ENCODE peak calls at places on chromosomes 5 and 9, in seven cellular contexts. One of them, this sample, is unnamed.

GRCh38 chr9:121674952-121675351 is 23.5 kb downstream of the DAB2IP start:
- DNase-seq in neuronal stem cell: no peak
- DNase-seq in mesendoderm: peak; percentile 91
- DNase-seq in H9: peak; percentile 59
- DNase-seq in mesenchymal stem cell: peak; percentile 48
- DNase-seq in trophoblast cell: peak; percentile 96
- DNase-seq in H1: no peak
- DNase-seq in this sample: peak; percentile 74

GRCh38 chr9:19026375-19026774 is 6.6 kb downstream of the SAXO1 start:
- DNase-seq in neuronal stem cell: no peak
- DNase-seq in mesendoderm: no peak
- DNase-seq in H9: no peak
- DNase-seq in mesenchymal stem cell: no peak
- DNase-seq in trophoblast cell: no peak
- DNase-seq in H1: no peak
- DNase-seq in this sample: no peak

GRCh38 chr5:162886717-162887116 is 550.7 kb upstream of the CCNG1 start:
- DNase-seq in neuronal stem cell: no peak
- DNase-seq in mesendoderm: peak; percentile 2
- DNase-seq in H9: no peak
- DNase-seq in mesenchymal stem cell: no peak
- DNase-seq in trophoblast cell: no peak
- DNase-seq in H1: no peak
- DNase-seq in this sample: no peak

GRCh38 chr9:35277171-35277520 is 115.3 kb downstream of the UNC13B start:
- DNase-seq in neuronal stem cell: no peak
- DNase-seq in mesendoderm: no peak
- DNase-seq in H9: no peak
- DNase-seq in mesenchymal stem cell: no peak
- DNase-seq in trophoblast cell: no peak
- DNase-seq in H1: no peak
- DNase-seq in this sample: no peak

GRCh38 chr5:111478266-111478665 is 34.1 kb downstream of the STARD4 start:
- DNase-seq in neuronal stem cell: no peak
- DNase-seq in mesendoderm: no peak
- DNase-seq in H9: no peak
- DNase-seq in mesenchymal stem cell: no peak
- DNase-seq in trophoblast cell: no peak
- DNase-seq in H1: no peak
- DNase-seq in this sample: no peak

GRCh38 chr9:85569988-85570387 is 171.8 kb downstream of the AGTPBP1 start:
- DNase-seq in neuronal stem cell: no peak
- DNase-seq in mesendoderm: no peak
- DNase-seq in H9: no peak
- DNase-seq in mesenchymal stem cell: peak; percentile 68
- DNase-seq in trophoblast cell: no peak
- DNase-seq in H1: no peak
- DNase-seq in this sample: peak; percentile 63

GRCh38 chr5:74903165-74903787 is 37.1 kb upstream of the FAM169A start:
- DNase-seq in neuronal stem cell: no peak
- DNase-seq in mesendoderm: peak; percentile 91
- DNase-seq in H9: peak; percentile 92
- DNase-seq in mesenchymal stem cell: no peak
- DNase-seq in trophoblast cell: peak; percentile 63
- DNase-seq in H1: peak; percentile 71
- DNase-seq in this sample: no peak

GRCh38 chr9:2285411-2285810 is 270.3 kb downstream of the SMARCA2 start:
- DNase-seq in neuronal stem cell: no peak
- DNase-seq in mesendoderm: no peak
- DNase-seq in H9: no peak
- DNase-seq in mesenchymal stem cell: no peak
- DNase-seq in trophoblast cell: no peak
- DNase-seq in H1: no peak
- DNase-seq in this sample: no peak

GRCh38 chr9:22683393-22684075 is 236.9 kb downstream of the DMRTA1 start:
- DNase-seq in neuronal stem cell: no peak
- DNase-seq in mesendoderm: peak; percentile 71
- DNase-seq in H9: no peak
- DNase-seq in mesenchymal stem cell: peak; percentile 84
- DNase-seq in trophoblast cell: no peak
- DNase-seq in H1: no peak
- DNase-seq in this sample: peak; percentile 88

GRCh38 chr9:99478469-99479027 is 256.5 kb downstream of the SEC61B start:
- DNase-seq in neuronal stem cell: no peak
- DNase-seq in mesendoderm: no peak
- DNase-seq in H9: no peak
- DNase-seq in mesenchymal stem cell: no peak
- DNase-seq in trophoblast cell: no peak
- DNase-seq in H1: no peak
- DNase-seq in this sample: no peak

GRCh38 chr5:174794941-174795672 is 70.7 kb downstream of the MSX2 start:
- DNase-seq in neuronal stem cell: no peak
- DNase-seq in mesendoderm: peak; percentile 83
- DNase-seq in H9: peak; percentile 41
- DNase-seq in mesenchymal stem cell: no peak
- DNase-seq in trophoblast cell: no peak
- DNase-seq in H1: peak; percentile 10
- DNase-seq in this sample: no peak

GRCh38 chr9:100354121-100354800 is 1.5 kb upstream of the TEX10 start:
- DNase-seq in neuronal stem cell: no peak
- DNase-seq in mesendoderm: peak; percentile 30
- DNase-seq in H9: no peak
- DNase-seq in mesenchymal stem cell: no peak
- DNase-seq in trophoblast cell: no peak
- DNase-seq in H1: no peak
- DNase-seq in this sample: no peak

GRCh38 chr5:136195971-136196577 is 3.1 kb upstream of the SMIM32 start:
- DNase-seq in neuronal stem cell: no peak
- DNase-seq in mesendoderm: no peak
- DNase-seq in H9: no peak
- DNase-seq in mesenchymal stem cell: no peak
- DNase-seq in trophoblast cell: no peak
- DNase-seq in H1: no peak
- DNase-seq in this sample: no peak

GRCh38 chr5:52837068-52837467 is 49.4 kb downstream of the ITGA1 start:
- DNase-seq in neuronal stem cell: peak; percentile 15
- DNase-seq in mesendoderm: no peak
- DNase-seq in H9: no peak
- DNase-seq in mesenchymal stem cell: peak; percentile 73
- DNase-seq in trophoblast cell: no peak
- DNase-seq in H1: no peak
- DNase-seq in this sample: peak; percentile 73

GRCh38 chr5:143435207-143435657 is 31.7 kb upstream of the NR3C1 start:
- DNase-seq in neuronal stem cell: no peak
- DNase-seq in mesendoderm: peak; percentile 14
- DNase-seq in H9: no peak
- DNase-seq in mesenchymal stem cell: peak; percentile 38
- DNase-seq in trophoblast cell: peak; percentile 28
- DNase-seq in H1: no peak
- DNase-seq in this sample: peak; percentile 30

GRCh38 chr5:41747708-41748107 is 122.5 kb downstream of the OXCT1 start:
- DNase-seq in neuronal stem cell: no peak
- DNase-seq in mesendoderm: no peak
- DNase-seq in H9: no peak
- DNase-seq in mesenchymal stem cell: peak; percentile 12
- DNase-seq in trophoblast cell: no peak
- DNase-seq in H1: no peak
- DNase-seq in this sample: no peak

GRCh38 chr5:154474957-154475334 is 3.1 kb downstream of the HAND1 start:
- DNase-seq in neuronal stem cell: no peak
- DNase-seq in mesendoderm: peak; percentile 14
- DNase-seq in H9: no peak
- DNase-seq in mesenchymal stem cell: no peak
- DNase-seq in trophoblast cell: no peak
- DNase-seq in H1: no peak
- DNase-seq in this sample: no peak

GRCh38 chr9:126489604-126490593 is 123.8 kb upstream of the LMX1B start:
- DNase-seq in neuronal stem cell: no peak
- DNase-seq in mesendoderm: no peak
- DNase-seq in H9: no peak
- DNase-seq in mesenchymal stem cell: no peak
- DNase-seq in trophoblast cell: peak; percentile 48
- DNase-seq in H1: no peak
- DNase-seq in this sample: no peak

GRCh38 chr5:134506054-134507039 is 19.1 kb upstream of the JADE2 start:
- DNase-seq in neuronal stem cell: no peak
- DNase-seq in mesendoderm: peak; percentile 99
- DNase-seq in H9: peak; percentile 92
- DNase-seq in mesenchymal stem cell: peak; percentile 54
- DNase-seq in trophoblast cell: peak; percentile 84
- DNase-seq in H1: no peak
- DNase-seq in this sample: no peak

GRCh38 chr5:164013077-164013670 is 507.8 kb downstream of the MAT2B start:
- DNase-seq in neuronal stem cell: peak; percentile 78
- DNase-seq in mesendoderm: peak; percentile 79
- DNase-seq in H9: peak; percentile 43
- DNase-seq in mesenchymal stem cell: peak; percentile 77
- DNase-seq in trophoblast cell: peak; percentile 73
- DNase-seq in H1: peak; percentile 41
- DNase-seq in this sample: peak; percentile 86

GRCh38 chr5:107248065-107248695 is 422.6 kb downstream of the EFNA5 start:
- DNase-seq in neuronal stem cell: peak; percentile 48
- DNase-seq in mesendoderm: peak; percentile 60
- DNase-seq in H9: peak; percentile 66
- DNase-seq in mesenchymal stem cell: peak; percentile 24
- DNase-seq in trophoblast cell: peak; percentile 61
- DNase-seq in H1: peak; percentile 34
- DNase-seq in this sample: peak; percentile 29

GRCh38 chr9:96047741-96048115 is 172.2 kb downstream of the ERCC6L2 start:
- DNase-seq in neuronal stem cell: no peak
- DNase-seq in mesendoderm: no peak
- DNase-seq in H9: no peak
- DNase-seq in mesenchymal stem cell: no peak
- DNase-seq in trophoblast cell: no peak
- DNase-seq in H1: no peak
- DNase-seq in this sample: no peak

GRCh38 chr9:5500441-5501235 is 9.7 kb upstream of the PDCD1LG2 start:
- DNase-seq in neuronal stem cell: no peak
- DNase-seq in mesendoderm: no peak
- DNase-seq in H9: no peak
- DNase-seq in mesenchymal stem cell: peak; percentile 62
- DNase-seq in trophoblast cell: no peak
- DNase-seq in H1: no peak
- DNase-seq in this sample: peak; percentile 21

GRCh38 chr5:132083065-132083678 is 9.6 kb downstream of the CSF2 start:
- DNase-seq in neuronal stem cell: no peak
- DNase-seq in mesendoderm: no peak
- DNase-seq in H9: no peak
- DNase-seq in mesenchymal stem cell: no peak
- DNase-seq in trophoblast cell: no peak
- DNase-seq in H1: no peak
- DNase-seq in this sample: no peak

GRCh38 chr5:35698057-35698808 is 80.6 kb downstream of the SPEF2 start:
- DNase-seq in neuronal stem cell: no peak
- DNase-seq in mesendoderm: no peak
- DNase-seq in H9: no peak
- DNase-seq in mesenchymal stem cell: no peak
- DNase-seq in trophoblast cell: no peak
- DNase-seq in H1: no peak
- DNase-seq in this sample: no peak

DNA sequence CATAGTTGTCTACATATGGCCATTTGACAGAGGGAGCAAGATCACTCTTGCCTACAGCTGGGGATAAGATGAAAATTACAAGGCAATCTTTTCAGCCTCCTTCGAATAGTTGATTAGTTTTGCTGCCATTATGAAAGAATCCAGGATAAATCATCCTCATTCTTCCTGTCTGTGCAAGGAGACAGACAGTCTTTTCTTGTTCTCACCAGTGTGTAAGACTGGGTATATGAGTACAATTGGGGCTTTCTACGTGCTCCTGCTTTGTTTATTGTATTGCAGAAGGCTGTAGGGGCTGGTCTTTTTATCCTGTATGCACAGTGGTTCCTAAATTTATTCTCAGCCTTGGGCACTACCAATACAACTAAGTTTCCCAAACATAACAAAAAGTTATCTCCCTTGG is 76.8 kb downstream of the SPEF2 start:
- DNase-seq in neuronal stem cell: no peak
- DNase-seq in mesendoderm: no peak
- DNase-seq in H9: no peak
- DNase-seq in mesenchymal stem cell: no peak
- DNase-seq in trophoblast cell: no peak
- DNase-seq in H1: no peak
- DNase-seq in this sample: no peak
- H2BK120ac ChIP-seq in neuronal stem cell: no peak overlapping the region
- H2BK120ac ChIP-seq in mesendoderm: no peak overlapping the region
- H2BK120ac ChIP-seq in H9: no peak overlapping the region
- H2BK120ac ChIP-seq in mesenchymal stem cell: no peak overlapping the region
- H2BK120ac ChIP-seq in trophoblast cell: no peak overlapping the region
- H2BK120ac ChIP-seq in H1: no peak overlapping the region
- H2BK120ac ChIP-seq in this sample: no peak overlapping the region

DNA sequence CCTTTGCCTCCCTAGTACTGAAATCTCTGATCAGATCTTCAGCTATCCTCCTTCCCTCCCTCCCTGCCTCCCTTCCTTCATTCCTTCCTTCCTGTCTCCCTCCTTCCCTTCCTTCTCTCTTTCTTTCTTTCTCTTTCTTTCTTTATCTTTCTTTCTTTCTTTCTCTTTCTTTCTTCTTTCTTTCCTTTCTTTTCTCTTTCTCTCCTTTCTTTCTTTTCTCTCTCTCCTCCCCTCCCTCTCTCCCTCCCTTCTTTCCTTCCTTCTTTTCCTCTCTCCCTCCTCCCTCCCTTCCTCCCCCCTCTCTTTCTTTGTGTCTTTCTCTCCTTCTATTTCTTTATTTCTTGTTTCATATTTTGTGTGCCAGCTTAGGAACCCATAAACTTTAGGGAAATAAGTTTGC is 23.9 kb upstream of the ANKRD55 start:
- DNase-seq in neuronal stem cell: no peak
- DNase-seq in mesendoderm: no peak
- DNase-seq in H9: no peak
- DNase-seq in mesenchymal stem cell: no peak
- DNase-seq in trophoblast cell: no peak
- DNase-seq in H1: no peak
- DNase-seq in this sample: no peak
- H3K4ac ChIP-seq in neuronal stem cell: no peak overlapping the region
- H3K4ac ChIP-seq in mesendoderm: no peak overlapping the region
- H3K4ac ChIP-seq in H9: no peak overlapping the region
- H3K4ac ChIP-seq in mesenchymal stem cell: no peak overlapping the region
- H3K4ac ChIP-seq in trophoblast cell: no peak overlapping the region
- H3K4ac ChIP-seq in H1: no peak overlapping the region
- H3K4ac ChIP-seq in this sample: peak overlapping the region; percentile 11

DNA sequence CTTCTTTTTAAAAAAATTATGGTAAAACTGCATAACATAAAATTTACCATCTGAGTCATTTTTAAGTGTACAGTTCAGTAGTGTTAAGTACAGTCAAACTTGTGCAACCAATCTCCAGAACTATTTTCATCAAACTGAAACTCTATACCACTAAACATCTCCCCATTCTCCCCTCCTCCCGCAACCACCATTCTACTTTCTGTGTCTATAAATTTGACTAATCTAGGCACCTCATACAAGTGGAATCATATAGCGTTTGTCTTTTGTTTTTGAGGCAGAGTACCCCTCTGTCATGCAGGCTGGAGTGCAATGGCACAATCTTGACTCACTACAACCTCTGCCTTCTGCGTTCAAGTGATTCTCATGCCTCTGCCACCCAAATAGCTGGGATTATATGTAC is 24.0 kb upstream of the EBF1 start:
- DNase-seq in neuronal stem cell: no peak
- DNase-seq in mesendoderm: no peak
- DNase-seq in H9: no peak
- DNase-seq in mesenchymal stem cell: no peak
- DNase-seq in trophoblast cell: no peak
- DNase-seq in H1: no peak
- DNase-seq in this sample: no peak
- H2BK120ac ChIP-seq in neuronal stem cell: no peak overlapping the region
- H2BK120ac ChIP-seq in mesendoderm: no peak overlapping the region
- H2BK120ac ChIP-seq in H9: no peak overlapping the region
- H2BK120ac ChIP-seq in mesenchymal stem cell: no peak overlapping the region
- H2BK120ac ChIP-seq in trophoblast cell: no peak overlapping the region
- H2BK120ac ChIP-seq in H1: no peak overlapping the region
- H2BK120ac ChIP-seq in this sample: no peak overlapping the region

GRCh38 chr9:120557205-120557604 is 22.8 kb downstream of the CDK5RAP2 start:
- DNase-seq in neuronal stem cell: no peak
- DNase-seq in mesendoderm: no peak
- DNase-seq in H9: no peak
- DNase-seq in mesenchymal stem cell: no peak
- DNase-seq in trophoblast cell: no peak
- DNase-seq in H1: no peak
- DNase-seq in this sample: no peak
- H3K4ac ChIP-seq in neuronal stem cell: no peak overlapping the region
- H3K4ac ChIP-seq in mesendoderm: no peak overlapping the region
- H3K4ac ChIP-seq in H9: no peak overlapping the region
- H3K4ac ChIP-seq in mesenchymal stem cell: no peak overlapping the region
- H3K4ac ChIP-seq in trophoblast cell: no peak overlapping the region
- H3K4ac ChIP-seq in H1: no peak overlapping the region
- H3K4ac ChIP-seq in this sample: no peak overlapping the region

This sample was measured in IMR-90.